ENCODE peak calls at places on chromosomes 3 and 15, in nine cellular contexts. X is bronchial epithelial cell, S is heart right ventricle, A is cardiac fibroblast, J is pancreas, C is lower lobe of right lung, K is endodermal cell, U is AG04450, H is foreskin fibroblast. G is an unnamed sample.

GRCh38 chr3:105066106-105066839 is 300.4 kb upstream of the ALCAM start:
- DNase-seq in A (no peak), K (no peak), C (no peak), U (no peak), X (peak), H (no peak), J (no peak), S (no peak), G (no peak)

GRCh38 chr3:188749010-188749617 is 422.7 kb upstream of the TPRG1 start:
- DNase-seq in C (no peak), X (peak), K (peak), J (no peak), S (no peak), A (peak), U (no peak), H (no peak), G (peak)

GRCh38 chr3:196645091-196645490 is 5.6 kb downstream of the NRROS start:
- DNase-seq in H (no peak), X (no peak), C (no peak), U (no peak), J (peak), A (no peak), S (no peak), K (no peak), G (no peak)

GRCh38 chr3:44924102-44925084 is 50.0 kb downstream of the TGM4 start:
- DNase-seq in X (no peak), C (no peak), J (no peak), H (peak), K (no peak), A (peak), S (no peak), U (no peak), G (no peak)

GRCh38 chr15:69038508-69038907 is 24.0 kb downstream of the NOX5 start:
- DNase-seq in S (no peak), H (no peak), K (no peak), X (no peak), J (no peak), C (no peak), U (no peak), A (no peak), G (no peak)

GRCh38 chr3:27479816-27480543 is 4.2 kb downstream of the SLC4A7 start:
- DNase-seq in A (no peak), S (no peak), X (no peak), U (no peak), C (no peak), J (no peak), H (no peak), K (no peak), G (no peak)

GRCh38 chr15:94555842-94556516 is 324.6 kb downstream of the MCTP2 start:
- DNase-seq in X (no peak), H (no peak), K (no peak), A (no peak), S (no peak), C (no peak), J (no peak), U (no peak), G (no peak)

GRCh38 chr3:7038394-7038793 is 177.5 kb downstream of the GRM7 start:
- DNase-seq in C (no peak), S (no peak), A (no peak), K (no peak), U (no peak), H (no peak), J (no peak), X (no peak), G (no peak)

GRCh38 chr3:145807990-145808389 is 353.0 kb downstream of the PLOD2 start:
- DNase-seq in K (peak), U (no peak), A (peak), S (peak), J (no peak), X (no peak), C (no peak), H (peak), G (peak)

GRCh38 chr3:154129625-154130024 is 8.4 kb downstream of the ARHGEF26 start:
- DNase-seq in H (no peak), A (no peak), S (no peak), K (no peak), X (no peak), U (no peak), J (no peak), C (no peak), G (no peak)

GRCh38 chr3:127307918-127308317 is 20.1 kb upstream of the PRR20G start:
- DNase-seq in H (no peak), C (no peak), J (no peak), X (no peak), S (no peak), U (no peak), A (no peak), K (no peak), G (no peak)

GRCh38 chr3:161266731-161267150 is 45.6 kb downstream of the NMD3 start:
- DNase-seq in X (peak), C (no peak), A (peak), U (peak), S (no peak), H (peak), K (no peak), J (no peak), G (peak)

GRCh38 chr3:134991472-134992010 is 196.5 kb downstream of the EPHB1 start:
- DNase-seq in C (no peak), K (no peak), U (no peak), X (no peak), H (no peak), J (no peak), A (no peak), S (no peak), G (no peak)

GRCh38 chr3:104614564-104614963 is 752.1 kb upstream of the ALCAM start:
- DNase-seq in C (no peak), J (no peak), U (no peak), X (no peak), S (no peak), H (no peak), K (no peak), A (no peak), G (no peak)

GRCh38 chr15:57506422-57506821 is 85.3 kb upstream of the MYZAP start:
- DNase-seq in S (no peak), K (peak), C (no peak), X (no peak), A (peak), J (no peak), H (no peak), U (no peak), G (peak)

GRCh38 chr15:99558084-99558483 is 7.7 kb upstream of the MEF2A start:
- DNase-seq in C (no peak), A (no peak), S (no peak), X (no peak), K (no peak), J (no peak), H (no peak), U (no peak), G (no peak)

DNA sequence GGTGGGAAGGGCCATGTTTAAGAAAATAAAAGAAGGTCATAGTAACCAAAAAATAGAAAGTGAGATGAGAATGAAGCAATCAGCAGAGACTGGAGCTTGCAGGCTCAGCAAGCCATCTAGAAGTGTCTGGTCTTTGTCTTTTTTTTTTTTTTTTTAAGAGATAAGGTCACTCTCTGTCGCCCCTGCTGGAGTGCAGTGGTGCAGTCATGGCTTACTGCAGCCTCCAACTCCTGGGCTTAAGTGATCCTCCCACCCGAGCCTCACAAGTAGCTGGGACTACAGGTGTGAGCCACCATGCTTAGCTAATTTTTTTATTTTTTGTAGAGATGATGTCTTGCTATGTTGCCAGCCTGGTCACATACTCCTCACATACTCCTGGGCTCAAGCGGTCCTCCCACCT is 36.2 kb downstream of the GXYLT2 start:
- DNase-seq in U (no peak), A (no peak), C (no peak), K (peak), H (no peak), X (no peak), J (no peak), S (no peak), G (no peak)
- TF ChIP-seq CTCF in U (no peak), A (no peak), C (no peak), K (peak), H (peak), X (no peak), J (no peak), S (no peak), G (peak)

DNA sequence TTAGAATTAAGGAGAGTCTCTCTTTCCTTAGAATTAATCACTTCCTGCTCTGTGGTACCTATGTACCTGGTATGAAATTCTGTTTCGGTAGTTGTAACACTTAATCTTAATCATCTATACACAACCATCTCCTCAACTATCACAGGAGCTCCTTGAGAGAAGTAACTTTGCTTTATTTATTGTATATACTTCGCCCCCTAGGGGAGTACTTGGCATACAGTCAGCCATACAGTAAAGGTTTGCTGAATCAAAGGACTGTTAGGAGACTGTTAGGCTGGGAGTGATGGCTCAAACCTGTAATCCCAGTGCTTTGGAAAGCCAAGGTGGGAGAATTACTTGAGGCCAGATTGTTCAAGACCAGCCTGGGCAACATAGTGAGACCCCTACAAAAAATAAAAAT is 44.7 kb downstream of the RORA start:
- DNase-seq in U (no peak), X (no peak), S (no peak), J (no peak), C (no peak), A (no peak), K (no peak), H (no peak), G (no peak)
- TF ChIP-seq CTCF in U (no peak), X (no peak), S (no peak), J (no peak), C (no peak), A (peak), K (peak), H (no peak), G (no peak)

GRCh38 chr3:19881852-19882251 is 52.2 kb downstream of the EFHB start:
- DNase-seq in J (no peak), C (no peak), X (no peak), H (no peak), S (no peak), K (no peak), U (no peak), A (no peak), G (no peak)
- TF ChIP-seq CTCF in J (no peak), C (no peak), X (no peak), H (no peak), S (no peak), K (no peak), U (no peak), A (no peak), G (no peak)

GRCh38 chr3:118729546-118729945 is 305.1 kb downstream of the IGSF11 start:
- DNase-seq in C (no peak), S (no peak), U (no peak), X (no peak), J (no peak), A (no peak), K (peak), H (no peak), G (no peak)
- TF ChIP-seq CTCF in C (no peak), S (no peak), U (no peak), X (no peak), J (no peak), A (no peak), K (peak), H (no peak), G (no peak)

G was measured in MCF 10A.